ENCODE peak calls at places on chromosomes 6 and 20, in ten cellular contexts. X, Q, E, H, B, C, J, A, N and F are unnamed samples.

GRCh38 chr6:30614843-30615218 is 2.2 kb downstream of the PPP1R10 start:
- DNase-seq in X (peak), Q (peak), E (peak), H (peak), B (peak), C (peak), J (peak), A (peak), N (peak), F (peak)

GRCh38 chr6:155084431-155085123 is 89.5 kb downstream of the TIAM2 start:
- DNase-seq in X (no peak), Q (no peak), E (no peak), H (no peak), B (no peak), C (no peak), J (no peak), A (no peak), N (peak), F (no peak)

GRCh38 chr20:44302026-44302669 is 8.9 kb downstream of the FITM2 start:
- DNase-seq in X (peak), Q (peak), E (no peak), H (no peak), B (no peak), C (no peak), J (no peak), A (no peak), N (no peak), F (no peak)

GRCh38 chr6:137761487-137761886 is 105.6 kb upstream of the TNFAIP3 start:
- DNase-seq in X (no peak), Q (no peak), E (no peak), H (no peak), B (no peak), C (no peak), J (no peak), A (no peak), N (no peak), F (no peak)

GRCh38 chr20:63290677-63291472 is 2.1 kb upstream of the COL20A1 start:
- DNase-seq in X (peak), Q (no peak), E (peak), H (no peak), B (peak), C (peak), J (peak), A (no peak), N (peak), F (no peak)

GRCh38 chr20:420169-420620 is 12.1 kb downstream of the RBCK1 start:
- DNase-seq in X (no peak), Q (no peak), E (no peak), H (no peak), B (no peak), C (no peak), J (no peak), A (no peak), N (no peak), F (no peak)

GRCh38 chr6:110043366-110043994 is 65.4 kb downstream of the GPR6 start:
- DNase-seq in X (no peak), Q (no peak), E (no peak), H (no peak), B (no peak), C (peak), J (no peak), A (no peak), N (no peak), F (no peak)

GRCh38 chr20:7171911-7172310 is 404.4 kb downstream of the BMP2 start:
- DNase-seq in X (no peak), Q (no peak), E (no peak), H (no peak), B (no peak), C (no peak), J (no peak), A (no peak), N (peak), F (no peak)

GRCh38 chr20:63978319-63979220 is 872 bp downstream of the SAMD10 start:
- DNase-seq in X (peak), Q (peak), E (peak), H (peak), B (peak), C (peak), J (peak), A (no peak), N (peak), F (no peak)